ENCODE peak calls at places on chromosomes 6 and 20, in eight cellular contexts. Y, I, U, G, R, A, B and M are unnamed samples.

GRCh38 chr20:17618673-17619013 is 48.8 kb downstream of the DSTN start:
- DNase-seq in B (no peak), Y (no peak), I (no peak), R (no peak), G (no peak), A (no peak), U (no peak), M (no peak)

GRCh38 chr6:4055420-4056041 is 23.4 kb downstream of the FAM217A start:
- DNase-seq in I (no peak), B (peak), R (no peak), U (peak), Y (peak), G (no peak), A (peak), M (no peak)

GRCh38 chr6:30446259-30446658 is 43.0 kb upstream of the HLA-E start:
- DNase-seq in B (no peak), A (no peak), U (no peak), Y (no peak), R (no peak), I (no peak), G (no peak), M (no peak)

GRCh38 chr20:10919549-10920140 is 245.8 kb upstream of the JAG1 start:
- DNase-seq in U (no peak), G (no peak), B (no peak), Y (peak), A (no peak), R (no peak), I (no peak), M (no peak)

GRCh38 chr20:60037120-60037499 is 78.9 kb downstream of the CDH26 start:
- DNase-seq in I (peak), R (no peak), A (no peak), G (no peak), Y (peak), B (no peak), U (no peak), M (no peak)

GRCh38 chr6:41427642-41428401 is 92.4 kb downstream of the NCR2 start:
- DNase-seq in I (no peak), Y (peak), B (no peak), R (no peak), G (peak), A (peak), U (no peak), M (peak)

GRCh38 chr6:122130026-122130348 is 269.5 kb upstream of the HSF2 start:
- DNase-seq in R (no peak), B (no peak), G (no peak), Y (no peak), I (no peak), A (no peak), U (no peak), M (no peak)

GRCh38 chr6:124984668-124985338 is 22.6 kb downstream of the RNF217 start:
- DNase-seq in U (no peak), R (no peak), G (no peak), I (no peak), B (no peak), A (no peak), Y (peak), M (no peak)

GRCh38 chr6:38897507-38897906 is 151.1 kb upstream of the GLP1R start:
- DNase-seq in I (no peak), B (no peak), G (no peak), R (no peak), Y (no peak), A (no peak), U (no peak), M (no peak)

GRCh38 chr6:53770690-53771320 is 24.0 kb upstream of the LRRC1 start:
- DNase-seq in U (no peak), R (no peak), I (no peak), G (no peak), A (no peak), Y (no peak), B (no peak), M (no peak)

GRCh38 chr20:4684837-4685413 is 36.8 kb upstream of the PRND start:
- DNase-seq in A (no peak), U (peak), I (peak), Y (peak), R (no peak), B (no peak), G (no peak), M (no peak)

GRCh38 chr6:90413867-90414266 is 117.2 kb upstream of the BACH2 start:
- DNase-seq in B (no peak), R (no peak), U (no peak), G (peak), I (no peak), A (no peak), Y (no peak), M (peak)

GRCh38 chr6:47153066-47153755 is 111.1 kb upstream of the ADGRF1 start:
- DNase-seq in Y (no peak), I (no peak), B (no peak), R (no peak), G (no peak), U (no peak), A (peak), M (no peak)

GRCh38 chr6:149648148-149649145 is at the start of gene KATNA1:
- DNase-seq in A (peak), I (peak), Y (peak), G (peak), U (peak), B (peak), R (peak), M (peak)

GRCh38 chr6:21850682-21851081 is 257.1 kb downstream of the SOX4 start:
- DNase-seq in U (no peak), R (no peak), I (no peak), B (no peak), A (no peak), Y (no peak), G (no peak), M (no peak)

GRCh38 chr20:21182832-21183563 is 57.1 kb downstream of the KIZ start:
- DNase-seq in I (no peak), A (no peak), Y (peak), U (peak), R (no peak), B (peak), G (no peak), M (no peak)

GRCh38 chr6:140320799-140321099 is 946.3 kb upstream of the CITED2 start:
- DNase-seq in Y (no peak), G (no peak), A (no peak), U (no peak), I (no peak), R (no peak), B (no peak), M (no peak)

GRCh38 chr6:27777614-27778355 is 134.4 kb downstream of the OR2B2 start:
- DNase-seq in U (no peak), G (no peak), Y (no peak), A (no peak), R (no peak), I (no peak), B (no peak), M (no peak)

GRCh38 chr6:10956776-10957175 is 69.9 kb downstream of the SYCP2L start:
- DNase-seq in G (no peak), U (no peak), I (no peak), A (no peak), B (no peak), R (no peak), Y (no peak), M (no peak)

GRCh38 chr6:44115866-44116265 is 11.4 kb downstream of the MRPL14 start:
- DNase-seq in I (no peak), R (no peak), B (no peak), U (no peak), Y (peak), A (no peak), G (no peak), M (no peak)

GRCh38 chr20:57953638-57954037 is 243.8 kb upstream of the PMEPA1 start:
- DNase-seq in Y (peak), I (no peak), U (no peak), A (no peak), B (no peak), G (no peak), R (no peak), M (no peak)

GRCh38 chr20:10469599-10469998 is 34.5 kb downstream of the SLX4IP start:
- DNase-seq in I (no peak), U (peak), Y (peak), R (no peak), G (no peak), A (peak), B (peak), M (peak)

GRCh38 chr6:81697564-81697963 is 54.9 kb downstream of the TENT5A start:
- DNase-seq in R (no peak), U (no peak), G (no peak), B (no peak), A (no peak), Y (peak), I (no peak), M (no peak)

GRCh38 chr6:112010328-112010727 is 43.6 kb upstream of the CCN6 start:
- DNase-seq in R (no peak), G (no peak), I (no peak), A (no peak), B (no peak), U (no peak), Y (no peak), M (no peak)

GRCh38 chr6:111113731-111114438 is 26.6 kb downstream of the SLC16A10 start:
- DNase-seq in B (peak), U (no peak), Y (no peak), R (no peak), A (peak), G (no peak), I (no peak), M (no peak)

GRCh38 chr20:58971429-58971828 is 9.6 kb upstream of the NELFCD start:
- DNase-seq in I (peak), Y (no peak), G (no peak), U (no peak), B (no peak), A (no peak), R (no peak), M (no peak)

GRCh38 chr20:9139106-9139808 is 70.4 kb downstream of the PLCB4 start:
- DNase-seq in R (no peak), I (no peak), U (no peak), A (no peak), G (no peak), Y (no peak), B (peak), M (no peak)

GRCh38 chr20:44967207-44967807 is 995 bp downstream of the STK4 start:
- DNase-seq in Y (peak), B (no peak), A (no peak), I (no peak), U (no peak), R (no peak), G (no peak), M (no peak)

GRCh38 chr6:115932481-115932880 is 128.2 kb downstream of the FRK start:
- DNase-seq in U (no peak), A (no peak), G (no peak), I (peak), R (no peak), Y (no peak), B (no peak), M (no peak)

GRCh38 chr6:138818496-138819194 is 22.8 kb downstream of the ECT2L start:
- DNase-seq in B (no peak), I (no peak), R (no peak), G (peak), Y (peak), A (peak), U (no peak), M (peak)

GRCh38 chr20:43959079-43959919 is 44.6 kb downstream of the TOX2 start:
- DNase-seq in G (no peak), A (peak), I (no peak), B (no peak), Y (peak), R (no peak), U (no peak), M (no peak)
- TF ChIP-seq CTCF in G (no peak), A (no peak), I (no peak), B (no peak), Y (no peak), R (no peak), U (peak), M (no peak)

DNA sequence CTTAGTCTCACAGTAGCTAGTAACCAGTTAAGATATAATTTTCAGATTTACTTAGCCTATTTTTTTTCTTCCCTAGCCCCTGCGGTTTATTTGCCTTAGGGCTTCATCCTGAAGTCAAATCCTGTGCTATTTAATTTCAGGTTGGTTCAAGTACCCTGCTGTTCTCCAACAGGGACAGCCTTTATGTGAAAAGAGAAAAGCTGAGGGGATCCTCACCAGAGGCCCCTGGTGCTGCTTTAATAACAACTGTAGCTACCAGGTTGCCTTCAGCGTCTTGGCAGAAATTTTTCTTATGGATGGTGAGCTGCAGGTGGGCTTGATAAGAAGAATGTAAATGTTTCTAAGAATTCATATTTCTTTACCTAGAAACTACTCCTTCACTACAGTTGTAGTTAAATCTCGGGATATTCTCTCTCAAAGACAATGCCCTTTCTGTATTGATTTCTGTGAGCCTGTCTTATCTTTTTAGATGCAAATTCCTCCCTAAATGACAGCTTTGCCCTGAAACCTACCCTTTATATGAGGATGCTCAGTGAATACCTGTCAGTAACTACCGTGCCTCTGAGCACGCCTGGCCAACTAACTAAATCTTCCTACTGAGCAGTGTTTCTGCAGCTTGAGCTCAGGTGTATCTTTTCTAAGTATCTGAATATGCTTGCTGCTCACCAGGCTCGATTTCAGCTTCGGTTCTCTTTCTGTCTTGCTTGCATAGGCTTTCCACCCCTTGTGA is 320.5 kb downstream of the MMUT start:
- DNase-seq in B (no peak), I (no peak), G (no peak), Y (no peak), A (no peak), U (no peak), R (no peak), M (no peak)
- TF ChIP-seq CTCF in B (no peak), I (no peak), G (no peak), Y (no peak), A (no peak), U (no peak), R (no peak), M (no peak)

DNA sequence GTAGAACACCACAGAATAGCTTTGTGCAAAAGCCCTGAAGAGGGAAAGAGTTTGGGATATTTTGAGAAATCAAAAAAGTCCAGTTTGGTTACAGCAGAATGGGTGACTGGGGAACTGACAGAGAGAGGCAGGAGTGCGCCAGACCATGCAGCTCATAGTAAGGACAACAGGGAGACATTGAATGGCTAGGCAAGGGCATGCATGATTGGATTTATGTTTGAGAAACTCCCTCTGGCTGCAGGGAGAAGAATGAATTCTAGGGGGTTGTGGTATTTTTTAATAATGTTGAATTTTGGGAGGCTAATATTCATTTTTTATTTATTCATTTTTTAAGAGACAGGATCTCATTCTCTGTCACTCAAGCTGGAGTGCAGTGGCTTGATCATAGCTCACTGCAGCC is 49.9 kb downstream of the TGM2 start:
- DNase-seq in U (no peak), Y (no peak), G (no peak), A (no peak), R (no peak), I (no peak), B (no peak), M (no peak)
- TF ChIP-seq CTCF in U (peak), Y (peak), G (no peak), A (no peak), R (no peak), I (peak), B (no peak), M (peak)

DNA sequence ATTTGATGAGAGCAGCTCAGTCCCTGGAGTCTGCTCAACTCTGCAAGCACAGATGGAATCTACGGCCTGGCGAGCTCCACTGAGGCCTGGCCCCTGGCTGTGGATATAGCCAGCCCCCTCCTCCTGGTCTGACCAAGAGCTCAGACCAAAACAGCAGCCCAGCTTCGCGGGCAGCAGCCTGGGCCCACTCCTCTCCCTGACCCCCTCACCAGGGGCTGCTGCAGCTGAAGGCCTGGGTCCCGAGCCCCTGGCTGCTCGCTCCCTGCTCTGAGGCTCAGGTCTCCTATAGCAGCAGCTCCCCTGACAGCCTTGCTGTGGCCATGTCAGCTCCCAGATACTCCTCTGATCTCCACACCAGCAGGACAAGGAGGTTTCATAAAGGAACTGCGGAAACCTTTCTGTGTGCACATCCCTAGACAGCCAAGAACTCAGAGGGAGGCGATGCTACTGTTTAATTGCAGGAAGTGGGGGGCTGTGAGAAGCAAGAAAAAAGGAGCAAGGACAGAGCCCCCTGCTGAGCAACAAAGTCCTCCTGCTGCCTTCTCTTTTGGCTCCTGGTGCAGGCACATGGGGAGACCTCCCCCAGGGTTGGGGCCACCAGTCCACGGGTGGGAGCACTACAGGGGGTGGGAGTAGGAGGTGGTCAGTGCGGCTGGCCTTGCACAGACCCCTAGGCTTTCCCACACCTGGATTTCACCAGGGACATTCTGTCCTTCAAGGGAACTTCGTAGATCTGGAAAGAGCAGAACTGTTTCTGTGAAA is 38.7 kb upstream of the CST5 start:
- DNase-seq in R (no peak), B (no peak), Y (no peak), I (no peak), U (no peak), G (peak), A (no peak), M (no peak)
- TF ChIP-seq CTCF in R (no peak), B (no peak), Y (no peak), I (no peak), U (no peak), G (no peak), A (no peak), M (no peak)

GRCh38 chr6:161922631-161923119 is 648.8 kb upstream of the AGPAT4 start:
- DNase-seq in U (peak), Y (peak), R (no peak), A (peak), I (no peak), B (peak), G (no peak), M (no peak)
- TF ChIP-seq CTCF in U (no peak), Y (peak), R (no peak), A (peak), I (peak), B (no peak), G (peak), M (peak)

GRCh38 chr6:1286972-1287600 is 24.8 kb upstream of the FOXQ1 start:
- DNase-seq in R (no peak), I (no peak), A (no peak), Y (peak), G (no peak), B (no peak), U (peak), M (no peak)
- TF ChIP-seq CTCF in R (no peak), I (no peak), A (no peak), Y (no peak), G (no peak), B (no peak), U (no peak), M (no peak)

GRCh38 chr6:79943133-79943532 is 4.2 kb downstream of the ELOVL4 start:
- DNase-seq in R (no peak), A (no peak), I (no peak), G (no peak), U (no peak), B (no peak), Y (no peak), M (no peak)

GRCh38 chr6:79946773-79947190 is 571 bp downstream of the ELOVL4 start:
- DNase-seq in B (no peak), I (no peak), R (no peak), U (no peak), Y (peak), G (no peak), A (peak), M (no peak)

GRCh38 chr6:79947191-79948173 is at the start of gene ELOVL4:
- DNase-seq in G (peak), Y (peak), R (no peak), U (peak), A (peak), B (peak), I (peak), M (peak)

GRCh38 chr6:79949235-79949634 is 1.9 kb upstream of the ELOVL4 start:
- DNase-seq in Y (peak), A (peak), G (peak), B (no peak), R (no peak), U (peak), I (no peak), M (peak)

DNA sequence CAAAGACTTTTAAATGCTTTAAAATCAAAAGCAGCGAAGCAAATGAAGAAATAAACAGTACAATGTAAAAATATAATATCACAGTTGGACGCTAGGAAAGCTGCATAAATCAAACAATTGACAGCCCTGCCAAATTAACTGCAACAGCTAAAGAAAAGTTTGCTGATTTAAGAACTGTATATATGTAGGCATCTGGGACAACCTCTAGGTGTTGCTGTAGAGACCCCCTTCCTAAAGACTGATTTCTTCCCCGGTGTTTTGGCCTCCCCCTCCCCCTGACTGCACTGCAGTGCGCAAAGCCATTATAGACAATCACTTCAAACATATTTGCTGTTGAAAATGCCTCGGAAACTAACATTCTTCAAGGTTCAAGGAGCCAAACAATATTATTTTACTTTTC is 1.1 kb downstream of the ELOVL4 start:
- DNase-seq in G (peak), Y (peak), I (no peak), R (no peak), B (no peak), A (no peak), U (no peak), M (peak)
- TF ChIP-seq CTCF in G (no peak), Y (peak), I (peak), R (no peak), B (no peak), A (no peak), U (peak), M (peak)